ENCODE peak calls at places on chromosome 12, in nine cellular contexts. G, D, O, Y, J, P, X, N and H are unnamed samples.

GRCh38 chr12:110247340-110248095 is 33.5 kb upstream of the ATP2A2 start:
- DNase-seq in J (peak; percentile 82), X (no peak), Y (peak; percentile 99), G (no peak), N (no peak), O (peak; percentile 69), D (peak; percentile 90), P (peak; percentile 74), H (no peak)

GRCh38 chr12:42859612-42860011 is 270.1 kb upstream of the PRICKLE1 start:
- DNase-seq in O (no peak), D (no peak), Y (no peak), X (peak; percentile 36), N (no peak), J (no peak), G (no peak), P (no peak), H (peak; percentile 50)

GRCh38 chr12:100187857-100188519 is 12.6 kb upstream of the ACTR6 start:
- DNase-seq in D (no peak), N (no peak), O (no peak), Y (no peak), G (no peak), J (no peak), P (no peak), X (no peak), H (no peak)

GRCh38 chr12:53171725-53172329 is 8.7 kb upstream of the ZNF740 start:
- DNase-seq in J (no peak), X (peak; percentile 66), G (no peak), P (no peak), Y (peak; percentile 47), D (no peak), N (no peak), O (no peak), H (no peak)

GRCh38 chr12:31773223-31773750 is 44.5 kb upstream of the AMN1 start:
- DNase-seq in N (no peak), D (no peak), P (no peak), J (no peak), X (no peak), G (no peak), O (no peak), Y (peak; percentile 64), H (peak; percentile 77)

GRCh38 chr12:101257357-101257756 is 22.5 kb upstream of the UTP20 start:
- DNase-seq in P (no peak), O (no peak), X (no peak), D (no peak), N (no peak), J (no peak), G (no peak), Y (no peak), H (no peak)

GRCh38 chr12:80412343-80412953 is 31.6 kb upstream of the PTPRQ start:
- DNase-seq in X (no peak), N (no peak), G (no peak), Y (peak; percentile 65), J (no peak), O (no peak), P (no peak), D (no peak), H (peak; percentile 76)

GRCh38 chr12:109932878-109933503 is 32.9 kb downstream of the TCHP start:
- DNase-seq in Y (no peak), N (peak; percentile 55), P (no peak), D (no peak), G (no peak), O (no peak), X (peak; percentile 48), J (peak; percentile 90), H (no peak)

GRCh38 chr12:51341259-51342007 is 5.0 kb downstream of the CELA1 start:
- DNase-seq in G (peak; percentile 77), P (peak; percentile 73), O (peak; percentile 67), Y (peak; percentile 78), D (peak; percentile 61), N (peak; percentile 53), J (no peak), X (peak; percentile 84), H (peak; percentile 79)

GRCh38 chr12:29591140-29592020 is 93.9 kb upstream of the OVCH1 start:
- DNase-seq in P (no peak), G (peak; percentile 78), Y (peak; percentile 12), J (no peak), X (peak; percentile 26), N (no peak), O (no peak), D (no peak), H (peak; percentile 70)

GRCh38 chr12:12439636-12440035 is 82.8 kb downstream of the BORCS5 start:
- DNase-seq in N (no peak), J (no peak), D (no peak), O (no peak), G (no peak), P (no peak), X (no peak), Y (peak; percentile 77), H (no peak)

GRCh38 chr12:49740930-49741881 is at the start of gene TMBIM6:
- DNase-seq in G (peak; percentile 100), D (peak; percentile 98), X (peak; percentile 100), J (peak; percentile 100), N (peak; percentile 100), O (peak; percentile 94), P (peak; percentile 100), Y (peak; percentile 100), H (peak; percentile 100)

GRCh38 chr12:2246358-2246757 is 193.6 kb downstream of the CACNA1C start:
- DNase-seq in N (no peak), P (no peak), X (no peak), Y (no peak), J (no peak), G (no peak), O (no peak), D (no peak), H (no peak)

GRCh38 chr12:90024261-90024660 is 315.6 kb upstream of the ATP2B1 start:
- DNase-seq in O (no peak), N (no peak), D (no peak), P (no peak), X (no peak), Y (peak; percentile 62), J (no peak), G (no peak), H (no peak)

GRCh38 chr12:122858171-122858570 is 22.9 kb downstream of the HIP1R start:
- DNase-seq in O (no peak), N (peak; percentile 74), Y (no peak), X (no peak), P (no peak), D (no peak), G (no peak), J (peak; percentile 72), H (no peak)

GRCh38 chr12:109464642-109465351 is 12.3 kb downstream of the KCTD10 start:
- DNase-seq in D (no peak), G (no peak), O (no peak), X (no peak), N (no peak), P (no peak), Y (no peak), J (no peak), H (no peak)

GRCh38 chr12:114664661-114665320 is 19.2 kb downstream of the TBX3 start:
- DNase-seq in Y (no peak), N (no peak), D (no peak), O (no peak), G (peak; percentile 59), P (no peak), X (no peak), J (peak; percentile 52), H (no peak)

GRCh38 chr12:2013527-2014223 is 9.4 kb upstream of the DCP1B start:
- DNase-seq in J (peak; percentile 83), Y (no peak), D (no peak), X (peak; percentile 62), N (no peak), O (no peak), G (no peak), P (no peak), H (peak; percentile 43)

DNA sequence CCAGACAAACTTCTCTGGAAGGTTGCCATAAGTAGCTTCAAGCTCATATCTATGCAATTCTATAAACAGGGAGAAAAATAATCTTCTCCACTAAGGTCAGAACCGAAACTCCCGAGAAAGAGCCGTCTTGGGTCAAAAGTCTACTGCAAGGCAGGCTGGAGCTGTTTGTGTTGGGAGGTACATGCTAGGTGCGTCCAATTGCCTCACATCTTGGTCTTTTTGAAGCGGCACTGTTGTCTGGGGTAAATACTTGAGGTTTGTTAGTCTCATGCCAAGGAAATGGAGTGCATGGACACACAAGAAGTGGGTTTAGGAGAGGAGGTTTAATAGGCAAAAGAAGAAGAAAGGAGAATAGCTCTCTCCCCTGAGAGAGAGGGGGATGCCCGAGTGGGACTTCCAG is 674.7 kb upstream of the TMEM132C start:
- DNase-seq in G (no peak), D (no peak), X (no peak), N (no peak), Y (no peak), O (no peak), P (no peak), J (no peak), H (no peak)
- H3K4me1 ChIP-seq in G (peaks cover 15% of the 10 kb centered on the region), D (no peaks in the 10 kb centered on the region), X (no peaks in the 10 kb centered on the region), N (no peaks in the 10 kb centered on the region), Y (no peaks in the 10 kb centered on the region), O (no peaks in the 10 kb centered on the region), P (no peaks in the 10 kb centered on the region), J (no peaks in the 10 kb centered on the region), H (peaks cover 32% of the 10 kb centered on the region)

GRCh38 chr12:106953352-106954260 is 2.1 kb upstream of the TMEM263 start:
- DNase-seq in J (no peak), N (no peak), D (no peak), P (no peak), X (no peak), G (no peak), Y (no peak), O (no peak), H (no peak)
- H3K27ac ChIP-seq in J (peak overlapping the region; percentile 98), N (no peak overlapping the region), D (no peak overlapping the region), P (no peak overlapping the region), X (no peak overlapping the region), G (no peak overlapping the region), Y (no peak overlapping the region), O (no peak overlapping the region), H (no peak overlapping the region)

GRCh38 chr12:103547929-103548328 is 39.1 kb upstream of the STAB2 start:
- DNase-seq in O (no peak), X (no peak), D (no peak), G (no peak), J (no peak), P (no peak), N (no peak), Y (no peak), H (no peak)
- TF ChIP-seq CTCF in O (no peak), X (no peak), D (no peak), G (no peak), J (no peak), P (no peak), N (no peak), Y (no peak), H (no peak)

GRCh38 chr12:54956818-54957641 is 27.5 kb downstream of the TESPA1 start:
- DNase-seq in G (no peak), Y (no peak), D (no peak), P (no peak), O (no peak), X (no peak), J (no peak), N (no peak), H (no peak)

GRCh38 chr12:54956322-54956721 is 28.2 kb downstream of the TESPA1 start:
- DNase-seq in J (no peak), Y (no peak), N (no peak), O (no peak), P (no peak), D (no peak), X (no peak), G (no peak), H (no peak)

GRCh38 chr12:54950071-54950727 is 34.4 kb downstream of the TESPA1 start:
- DNase-seq in Y (no peak), G (no peak), N (no peak), D (no peak), O (no peak), J (no peak), P (no peak), X (no peak), H (no peak)

GRCh38 chr12:54958048-54958658 is 26.4 kb downstream of the TESPA1 start:
- DNase-seq in X (peak; percentile 59), D (no peak), J (no peak), O (no peak), G (peak; percentile 45), P (no peak), N (no peak), Y (peak; percentile 75), H (peak; percentile 72)

GRCh38 chr12:54954228-54954627 is 30.3 kb downstream of the TESPA1 start:
- DNase-seq in D (no peak), N (no peak), J (no peak), X (no peak), G (no peak), P (no peak), Y (no peak), O (no peak), H (no peak)
- H3K4me1 ChIP-seq in D (no peaks in the 10 kb centered on the region), N (no peaks in the 10 kb centered on the region), J (no peaks in the 10 kb centered on the region), X (no peaks in the 10 kb centered on the region), G (no peaks in the 10 kb centered on the region), P (no peaks in the 10 kb centered on the region), Y (no peaks in the 10 kb centered on the region), O (no peaks in the 10 kb centered on the region), H (no peaks in the 10 kb centered on the region)